ENCODE peak calls at places on chromosomes 1 and 21, in nine cellular contexts. One of them, this sample, is unnamed.

GRCh38 chr1:220808501-220809186 is 21.9 kb downstream of the MTARC1 start:
- DNase-seq in neural progenitor cell: no peak
- DNase-seq in thyroid gland: no peak
- DNase-seq in SK-N-MC: no peak
- DNase-seq in K562: no peak
- DNase-seq in AG10803: no peak
- DNase-seq in CD8-positive, alpha-beta T cell: no peak
- DNase-seq in right atrium auricular region: peak; percentile 32
- DNase-seq in AG09309: no peak
- DNase-seq in this sample: no peak

GRCh38 chr1:237269938-237270337 is 228.0 kb downstream of the RYR2 start:
- DNase-seq in AG09309: no peak
- DNase-seq in thyroid gland: no peak
- DNase-seq in CD8-positive, alpha-beta T cell: no peak
- DNase-seq in SK-N-MC: no peak
- DNase-seq in right atrium auricular region: no peak
- DNase-seq in neural progenitor cell: no peak
- DNase-seq in AG10803: no peak
- DNase-seq in K562: no peak
- DNase-seq in this sample: no peak

GRCh38 chr1:54619749-54620148 is 3.6 kb downstream of the FAM151A start:
- DNase-seq in neural progenitor cell: peak; percentile 26
- DNase-seq in K562: no peak
- DNase-seq in AG10803: no peak
- DNase-seq in thyroid gland: no peak
- DNase-seq in right atrium auricular region: no peak
- DNase-seq in CD8-positive, alpha-beta T cell: no peak
- DNase-seq in SK-N-MC: no peak
- DNase-seq in AG09309: no peak
- DNase-seq in this sample: no peak

GRCh38 chr21:44089001-44089911 is 17.9 kb upstream of the PWP2 start:
- DNase-seq in right atrium auricular region: no peak
- DNase-seq in K562: no peak
- DNase-seq in neural progenitor cell: no peak
- DNase-seq in SK-N-MC: no peak
- DNase-seq in AG09309: no peak
- DNase-seq in CD8-positive, alpha-beta T cell: peak; percentile 32
- DNase-seq in AG10803: no peak
- DNase-seq in thyroid gland: no peak
- DNase-seq in this sample: no peak

GRCh38 chr1:214019499-214019898 is 31.7 kb downstream of the PROX1 start:
- DNase-seq in AG09309: no peak
- DNase-seq in K562: no peak
- DNase-seq in AG10803: no peak
- DNase-seq in right atrium auricular region: no peak
- DNase-seq in neural progenitor cell: no peak
- DNase-seq in CD8-positive, alpha-beta T cell: no peak
- DNase-seq in SK-N-MC: no peak
- DNase-seq in thyroid gland: no peak
- DNase-seq in this sample: no peak

GRCh38 chr1:49163041-49163440 is 386.4 kb upstream of the BEND5 start:
- DNase-seq in AG10803: peak; percentile 73
- DNase-seq in neural progenitor cell: no peak
- DNase-seq in SK-N-MC: no peak
- DNase-seq in K562: no peak
- DNase-seq in AG09309: no peak
- DNase-seq in right atrium auricular region: no peak
- DNase-seq in CD8-positive, alpha-beta T cell: no peak
- DNase-seq in thyroid gland: no peak
- DNase-seq in this sample: no peak

GRCh38 chr21:44352253-44352860 is 1.1 kb upstream of the TRPM2 start:
- DNase-seq in CD8-positive, alpha-beta T cell: no peak
- DNase-seq in right atrium auricular region: no peak
- DNase-seq in thyroid gland: no peak
- DNase-seq in SK-N-MC: no peak
- DNase-seq in AG10803: no peak
- DNase-seq in AG09309: no peak
- DNase-seq in neural progenitor cell: no peak
- DNase-seq in K562: no peak
- DNase-seq in this sample: no peak

GRCh38 chr1:225156254-225156653 is 226.8 kb downstream of the DNAH14 start:
- DNase-seq in SK-N-MC: no peak
- DNase-seq in CD8-positive, alpha-beta T cell: no peak
- DNase-seq in K562: no peak
- DNase-seq in AG10803: no peak
- DNase-seq in right atrium auricular region: no peak
- DNase-seq in AG09309: no peak
- DNase-seq in thyroid gland: no peak
- DNase-seq in neural progenitor cell: no peak
- DNase-seq in this sample: no peak

GRCh38 chr1:82542141-82542540 is 741.4 kb downstream of the ADGRL2 start:
- DNase-seq in AG10803: no peak
- DNase-seq in K562: no peak
- DNase-seq in thyroid gland: no peak
- DNase-seq in SK-N-MC: no peak
- DNase-seq in right atrium auricular region: no peak
- DNase-seq in neural progenitor cell: no peak
- DNase-seq in CD8-positive, alpha-beta T cell: no peak
- DNase-seq in AG09309: no peak
- DNase-seq in this sample: no peak

GRCh38 chr1:180167721-180168467 is 13.2 kb downstream of the QSOX1 start:
- DNase-seq in CD8-positive, alpha-beta T cell: no peak
- DNase-seq in thyroid gland: no peak
- DNase-seq in right atrium auricular region: no peak
- DNase-seq in SK-N-MC: no peak
- DNase-seq in AG09309: no peak
- DNase-seq in neural progenitor cell: peak; percentile 30
- DNase-seq in AG10803: no peak
- DNase-seq in K562: peak; percentile 46
- DNase-seq in this sample: peak; percentile 88

GRCh38 chr1:9628541-9629444 is 22.7 kb upstream of the PIK3CD start:
- DNase-seq in SK-N-MC: no peak
- DNase-seq in K562: no peak
- DNase-seq in thyroid gland: no peak
- DNase-seq in CD8-positive, alpha-beta T cell: peak; percentile 62
- DNase-seq in right atrium auricular region: no peak
- DNase-seq in AG09309: no peak
- DNase-seq in AG10803: no peak
- DNase-seq in neural progenitor cell: no peak
- DNase-seq in this sample: no peak

GRCh38 chr1:112790920-112791722 is 76.0 kb upstream of the PPM1J start:
- DNase-seq in AG09309: no peak
- DNase-seq in neural progenitor cell: no peak
- DNase-seq in right atrium auricular region: no peak
- DNase-seq in CD8-positive, alpha-beta T cell: no peak
- DNase-seq in AG10803: no peak
- DNase-seq in SK-N-MC: no peak
- DNase-seq in K562: no peak
- DNase-seq in thyroid gland: no peak
- DNase-seq in this sample: no peak

GRCh38 chr1:53899206-53899628 is 5.2 kb downstream of the DIO1 start:
- DNase-seq in CD8-positive, alpha-beta T cell: no peak
- DNase-seq in right atrium auricular region: no peak
- DNase-seq in K562: no peak
- DNase-seq in AG09309: peak; percentile 11
- DNase-seq in thyroid gland: peak; percentile 86
- DNase-seq in AG10803: peak; percentile 60
- DNase-seq in SK-N-MC: no peak
- DNase-seq in neural progenitor cell: no peak
- DNase-seq in this sample: peak; percentile 40

GRCh38 chr1:180254854-180255253 is 24.8 kb downstream of the LHX4 start:
- DNase-seq in AG09309: no peak
- DNase-seq in neural progenitor cell: peak; percentile 63
- DNase-seq in SK-N-MC: no peak
- DNase-seq in thyroid gland: no peak
- DNase-seq in K562: no peak
- DNase-seq in AG10803: no peak
- DNase-seq in CD8-positive, alpha-beta T cell: no peak
- DNase-seq in right atrium auricular region: no peak
- DNase-seq in this sample: no peak

GRCh38 chr1:66402194-66402593 is 131.8 kb upstream of the SGIP1 start:
- DNase-seq in AG10803: peak; percentile 78
- DNase-seq in SK-N-MC: no peak
- DNase-seq in right atrium auricular region: peak; percentile 75
- DNase-seq in AG09309: no peak
- DNase-seq in K562: no peak
- DNase-seq in thyroid gland: peak; percentile 16
- DNase-seq in neural progenitor cell: no peak
- DNase-seq in CD8-positive, alpha-beta T cell: no peak
- DNase-seq in this sample: no peak

GRCh38 chr1:80217377-80217986 is 1211.0 kb upstream of the ADGRL4 start:
- DNase-seq in neural progenitor cell: peak; percentile 55
- DNase-seq in SK-N-MC: peak; percentile 26
- DNase-seq in AG10803: peak; percentile 62
- DNase-seq in AG09309: peak; percentile 14
- DNase-seq in K562: no peak
- DNase-seq in thyroid gland: no peak
- DNase-seq in right atrium auricular region: no peak
- DNase-seq in CD8-positive, alpha-beta T cell: no peak
- DNase-seq in this sample: no peak

GRCh38 chr21:45076245-45076661 is 1.9 kb downstream of the ADARB1 start:
- DNase-seq in neural progenitor cell: peak; percentile 30
- DNase-seq in CD8-positive, alpha-beta T cell: no peak
- DNase-seq in SK-N-MC: no peak
- DNase-seq in AG10803: peak; percentile 40
- DNase-seq in thyroid gland: no peak
- DNase-seq in K562: no peak
- DNase-seq in right atrium auricular region: no peak
- DNase-seq in AG09309: no peak
- DNase-seq in this sample: no peak

GRCh38 chr1:208174736-208175507 is 69.3 kb downstream of the PLXNA2 start:
- DNase-seq in SK-N-MC: no peak
- DNase-seq in AG10803: peak; percentile 68
- DNase-seq in K562: no peak
- DNase-seq in CD8-positive, alpha-beta T cell: no peak
- DNase-seq in neural progenitor cell: no peak
- DNase-seq in right atrium auricular region: no peak
- DNase-seq in thyroid gland: no peak
- DNase-seq in AG09309: no peak
- DNase-seq in this sample: no peak

GRCh38 chr1:1614204-1614953 is 921 bp upstream of the MIB2 start:
- DNase-seq in K562: peak; percentile 49
- DNase-seq in right atrium auricular region: peak; percentile 79
- DNase-seq in thyroid gland: peak; percentile 69
- DNase-seq in CD8-positive, alpha-beta T cell: peak; percentile 34
- DNase-seq in AG10803: peak; percentile 75
- DNase-seq in SK-N-MC: no peak
- DNase-seq in neural progenitor cell: no peak
- DNase-seq in AG09309: peak; percentile 78
- DNase-seq in this sample: peak; percentile 55

GRCh38 chr1:87914396-87914795 is 585.7 kb downstream of the LMO4 start:
- DNase-seq in K562: no peak
- DNase-seq in AG09309: no peak
- DNase-seq in CD8-positive, alpha-beta T cell: no peak
- DNase-seq in AG10803: no peak
- DNase-seq in right atrium auricular region: no peak
- DNase-seq in thyroid gland: no peak
- DNase-seq in SK-N-MC: no peak
- DNase-seq in neural progenitor cell: no peak
- DNase-seq in this sample: no peak

DNA sequence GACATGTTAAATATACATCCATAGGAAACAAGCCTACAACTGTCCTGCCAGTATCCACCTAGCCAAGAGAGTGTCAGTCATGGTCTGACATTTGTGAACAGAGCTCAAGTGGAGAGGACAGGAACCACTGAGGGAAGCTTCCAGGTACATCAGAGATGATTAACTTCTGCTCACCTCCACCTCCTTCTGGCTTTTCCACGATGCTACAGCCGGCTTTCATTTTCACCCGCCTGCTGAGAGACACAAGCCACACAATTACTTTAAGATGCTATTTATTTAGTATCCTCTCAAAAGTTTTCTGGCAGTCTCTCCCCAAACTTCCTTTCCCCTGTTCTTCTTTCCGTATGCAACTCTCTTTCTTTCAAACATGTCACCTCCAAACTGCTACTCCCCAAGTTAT is 2.1 kb downstream of the ETV3 start:
- DNase-seq in thyroid gland: no peak
- DNase-seq in neural progenitor cell: no peak
- DNase-seq in right atrium auricular region: no peak
- DNase-seq in AG10803: no peak
- DNase-seq in AG09309: no peak
- DNase-seq in CD8-positive, alpha-beta T cell: no peak
- DNase-seq in SK-N-MC: no peak
- DNase-seq in K562: no peak
- DNase-seq in this sample: no peak
- H3K4me3 ChIP-seq in thyroid gland: no peak overlapping the region
- H3K4me3 ChIP-seq in neural progenitor cell: peak overlapping the region; percentile 93
- H3K4me3 ChIP-seq in right atrium auricular region: no peak overlapping the region
- H3K4me3 ChIP-seq in AG10803: peak overlapping the region; percentile 95
- H3K4me3 ChIP-seq in AG09309: no peak overlapping the region
- H3K4me3 ChIP-seq in CD8-positive, alpha-beta T cell: no peak overlapping the region
- H3K4me3 ChIP-seq in SK-N-MC: peak overlapping the region; percentile 87
- H3K4me3 ChIP-seq in K562: no peak overlapping the region
- H3K4me3 ChIP-seq in this sample: no peak overlapping the region

DNA sequence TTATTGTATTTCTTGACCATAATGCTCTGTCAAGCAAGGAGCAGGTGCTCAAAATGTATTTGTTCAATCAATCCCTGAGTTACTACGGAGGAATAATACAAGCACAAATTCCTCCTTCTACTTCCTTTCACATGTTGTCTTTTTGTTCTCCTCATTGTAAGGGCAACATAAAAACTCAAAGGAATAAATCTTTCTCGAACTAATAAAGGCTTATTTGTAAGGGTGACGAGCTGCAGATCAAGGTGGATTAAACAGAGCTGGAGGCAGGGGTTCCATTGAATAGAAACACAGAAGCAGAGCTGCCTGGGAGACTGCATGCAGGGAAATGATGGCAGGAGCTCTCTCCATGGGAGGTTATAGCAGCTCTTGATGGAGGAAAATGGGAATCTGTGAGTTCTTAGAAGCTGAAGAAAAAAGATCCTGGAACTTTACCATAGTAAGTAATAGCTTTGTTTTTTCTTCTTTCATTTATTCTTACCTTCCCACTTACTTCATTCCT is 160.2 kb downstream of the CYYR1 start:
- DNase-seq in K562: no peak
- DNase-seq in neural progenitor cell: peak; percentile 71
- DNase-seq in CD8-positive, alpha-beta T cell: no peak
- DNase-seq in SK-N-MC: no peak
- DNase-seq in thyroid gland: no peak
- DNase-seq in right atrium auricular region: no peak
- DNase-seq in AG10803: no peak
- DNase-seq in AG09309: no peak
- DNase-seq in this sample: no peak
- H3K4me3 ChIP-seq in K562: no peak overlapping the region
- H3K4me3 ChIP-seq in neural progenitor cell: peak overlapping the region; percentile 14
- H3K4me3 ChIP-seq in CD8-positive, alpha-beta T cell: no peak overlapping the region
- H3K4me3 ChIP-seq in SK-N-MC: no peak overlapping the region
- H3K4me3 ChIP-seq in thyroid gland: no peak overlapping the region
- H3K4me3 ChIP-seq in right atrium auricular region: no peak overlapping the region
- H3K4me3 ChIP-seq in AG10803: no peak overlapping the region
- H3K4me3 ChIP-seq in AG09309: no peak overlapping the region
- H3K4me3 ChIP-seq in this sample: no peak overlapping the region

GRCh38 chr1:40389871-40390560 is 16.5 kb downstream of the SMAP2 start:
- DNase-seq in right atrium auricular region: no peak
- DNase-seq in SK-N-MC: no peak
- DNase-seq in CD8-positive, alpha-beta T cell: no peak
- DNase-seq in thyroid gland: no peak
- DNase-seq in K562: no peak
- DNase-seq in neural progenitor cell: no peak
- DNase-seq in AG09309: peak; percentile 89
- DNase-seq in AG10803: peak; percentile 96
- DNase-seq in this sample: no peak
- H3K4me3 ChIP-seq in right atrium auricular region: no peak overlapping the region
- H3K4me3 ChIP-seq in SK-N-MC: no peak overlapping the region
- H3K4me3 ChIP-seq in CD8-positive, alpha-beta T cell: peak overlapping the region; percentile 55
- H3K4me3 ChIP-seq in thyroid gland: no peak overlapping the region
- H3K4me3 ChIP-seq in K562: no peak overlapping the region
- H3K4me3 ChIP-seq in neural progenitor cell: no peak overlapping the region
- H3K4me3 ChIP-seq in AG09309: no peak overlapping the region
- H3K4me3 ChIP-seq in AG10803: peak overlapping the region; percentile 38
- H3K4me3 ChIP-seq in this sample: no peak overlapping the region

GRCh38 chr1:223748405-223748772 is 36.0 kb downstream of the CAPN2 start:
- DNase-seq in K562: no peak
- DNase-seq in right atrium auricular region: no peak
- DNase-seq in CD8-positive, alpha-beta T cell: no peak
- DNase-seq in neural progenitor cell: no peak
- DNase-seq in SK-N-MC: no peak
- DNase-seq in thyroid gland: no peak
- DNase-seq in AG10803: peak; percentile 38
- DNase-seq in AG09309: no peak
- DNase-seq in this sample: no peak
- H3K4me3 ChIP-seq in K562: no peak overlapping the region
- H3K4me3 ChIP-seq in right atrium auricular region: peak overlapping the region; percentile 51
- H3K4me3 ChIP-seq in CD8-positive, alpha-beta T cell: peak overlapping the region; percentile 55
- H3K4me3 ChIP-seq in neural progenitor cell: peak overlapping the region; percentile 58
- H3K4me3 ChIP-seq in SK-N-MC: no peak overlapping the region
- H3K4me3 ChIP-seq in thyroid gland: no peak overlapping the region
- H3K4me3 ChIP-seq in AG10803: no peak overlapping the region
- H3K4me3 ChIP-seq in AG09309: no peak overlapping the region
- H3K4me3 ChIP-seq in this sample: no peak overlapping the region

This sample was measured in pancreas.